ENCODE peak calls at places on chromosomes 1 and 21, in five cellular contexts. V is caudate nucleus; L is stimulated activated CD8-positive, alpha-beta memory T cell treated with anti-CD3 and anti-CD28 coated beads, Interleukin-15, amount 100 ng/mL, for 24 hours; S is effector CD4-positive, alpha-beta T cell; B is GM04504. F is an unnamed sample.

GRCh38 chr21:32348604-32349332 is 44.0 kb downstream of the URB1 start:
- DNase-seq in V (no peak), L (no peak), S (no peak), B (no peak), F (no peak)

GRCh38 chr1:222547260-222547614 is 667 bp downstream of the HHIPL2 start:
- DNase-seq in V (no peak), L (no peak), S (no peak), B (no peak), F (no peak)

GRCh38 chr1:5617179-5618015 is 374.8 kb downstream of the NPHP4 start:
- DNase-seq in V (no peak), L (no peak), S (no peak), B (no peak), F (no peak)

GRCh38 chr1:210821615-210822014 is 312.3 kb downstream of the KCNH1 start:
- DNase-seq in V (no peak), L (no peak), S (no peak), B (no peak), F (no peak)

GRCh38 chr1:68346192-68346808 is 103.5 kb downstream of the RPE65 start:
- DNase-seq in V (no peak), L (no peak), S (no peak), B (no peak), F (no peak)

GRCh38 chr1:199774433-199775089 is 252.9 kb upstream of the NR5A2 start:
- DNase-seq in V (no peak), L (no peak), S (no peak), B (no peak), F (no peak)

GRCh38 chr1:163361123-163361934 is 39.6 kb downstream of the NUF2 start:
- DNase-seq in V (no peak), L (no peak), S (no peak), B (no peak), F (no peak)

GRCh38 chr1:43881415-43881814 is 52.2 kb upstream of the ARTN start:
- DNase-seq in V (no peak), L (no peak), S (no peak), B (no peak), F (no peak)

GRCh38 chr1:27503961-27504587 is 14.1 kb upstream of the WASF2 start:
- DNase-seq in V (no peak), L (no peak), S (no peak), B (no peak), F (no peak)

GRCh38 chr1:40039245-40039756 is 1.2 kb upstream of the CAP1 start:
- DNase-seq in V (peak), L (no peak), S (no peak), B (no peak), F (no peak)

GRCh38 chr1:201531551-201532425 is 7.1 kb upstream of the NAV1 start:
- DNase-seq in V (no peak), L (no peak), S (no peak), B (no peak), F (no peak)

GRCh38 chr1:156126701-156127534 is 12.4 kb downstream of the LMNA start:
- DNase-seq in V (no peak), L (no peak), S (peak), B (peak), F (no peak)

GRCh38 chr1:240946926-240947325 is 335.0 kb upstream of the GREM2 start:
- DNase-seq in V (no peak), L (no peak), S (no peak), B (peak), F (no peak)

GRCh38 chr1:55426619-55427018 is 211.5 kb upstream of the USP24 start:
- DNase-seq in V (no peak), L (no peak), S (no peak), B (no peak), F (no peak)

GRCh38 chr1:35222322-35223108 is 29.6 kb upstream of the SFPQ start:
- DNase-seq in V (no peak), L (no peak), S (no peak), B (peak), F (no peak)